ENCODE peak calls at places on chromosomes 11 and 22, in seven cellular contexts. U is NCI-H345; F is iris pigment epithelial cell; K is endothelial cell; T is activated CD4-positive, alpha-beta T cell treated with anti-CD3 and anti-CD28 coated beads, Interleukin-2, amount 50 U/mL, for 48 hours; S is HT-29; P is nucleus accumbens. X is an unnamed sample.

GRCh38 chr11:127640822-127641485 is 640.4 kb upstream of the KIRREL3 start:
- DNase-seq in U (no peak), F (peak), K (no peak), T (no peak), S (no peak), P (no peak), X (no peak)

GRCh38 chr11:134411887-134412507 is at the start of gene B3GAT1:
- DNase-seq in U (peak), F (no peak), K (peak), T (no peak), S (no peak), P (peak), X (no peak)

GRCh38 chr11:110856993-110857812 is 145.0 kb upstream of the ARHGAP20 start:
- DNase-seq in U (no peak), F (peak), K (no peak), T (no peak), S (no peak), P (no peak), X (no peak)

GRCh38 chr22:19610518-19611253 is 86.5 kb upstream of the CLDN5 start:
- DNase-seq in U (no peak), F (no peak), K (no peak), T (peak), S (no peak), P (no peak), X (no peak)

GRCh38 chr11:128506999-128507591 is 80.3 kb downstream of the ETS1 start:
- DNase-seq in U (no peak), F (peak), K (no peak), T (peak), S (peak), P (no peak), X (no peak)

GRCh38 chr11:131710511-131710910 is 340.1 kb downstream of the NTM start:
- DNase-seq in U (no peak), F (peak), K (no peak), T (no peak), S (no peak), P (no peak), X (no peak)

GRCh38 chr11:33775832-33776231 is 1.5 kb upstream of the FBXO3 start:
- DNase-seq in U (no peak), F (peak), K (no peak), T (no peak), S (no peak), P (no peak), X (no peak)

GRCh38 chr11:69511358-69512015 is 30.0 kb downstream of the LINC01488 start:
- DNase-seq in U (no peak), F (peak), K (no peak), T (no peak), S (no peak), P (no peak), X (no peak)

GRCh38 chr22:38077096-38077495 is 6.9 kb downstream of the SLC16A8 start:
- DNase-seq in U (no peak), F (no peak), K (no peak), T (no peak), S (no peak), P (no peak), X (no peak)

GRCh38 chr22:37130031-37130430 is 19.7 kb downstream of the IL2RB start:
- DNase-seq in U (no peak), F (no peak), K (no peak), T (no peak), S (no peak), P (no peak), X (no peak)

GRCh38 chr22:49918911-49919881 is 762 bp downstream of the CRELD2 start:
- DNase-seq in U (no peak), F (no peak), K (no peak), T (no peak), S (no peak), P (no peak), X (no peak)

GRCh38 chr22:46619830-46620501 is at the start of gene GRAMD4:
- DNase-seq in U (no peak), F (no peak), K (no peak), T (no peak), S (no peak), P (peak), X (peak)

GRCh38 chr11:47033439-47033838 is 96.9 kb downstream of the CSTPP1 start:
- DNase-seq in U (no peak), F (no peak), K (no peak), T (no peak), S (no peak), P (no peak), X (no peak)

GRCh38 chr11:76385903-76386302 is 4.8 kb downstream of the GVQW3 start:
- DNase-seq in U (no peak), F (no peak), K (no peak), T (no peak), S (no peak), P (no peak), X (no peak)

GRCh38 chr22:44532466-44533025 is 34.5 kb upstream of the RTL6 start:
- DNase-seq in U (peak), F (no peak), K (no peak), T (no peak), S (no peak), P (no peak), X (no peak)

GRCh38 chr11:40679276-40679675 is 780.2 kb downstream of the LRRC4C start:
- DNase-seq in U (no peak), F (no peak), K (no peak), T (no peak), S (no peak), P (no peak), X (no peak)